ENCODE peak calls at places on chromosome 11, in four cellular contexts. M is IMR-90, F is trophoblast cell, W is heart right ventricle. V is an unnamed sample.

GRCh38 chr11:6209801-6210200 is 4.4 kb downstream of the C11orf42 start:
- DNase-seq in M (no peak), F (no peak), W (no peak), V (no peak)

GRCh38 chr11:17250561-17251350 is 25.8 kb upstream of the NUCB2 start:
- DNase-seq in M (peak; percentile 22), F (no peak), W (no peak), V (no peak)

GRCh38 chr11:13963949-13964770 is 1.6 kb downstream of the SPON1 start:
- DNase-seq in M (no peak), F (no peak), W (peak; percentile 41), V (peak; percentile 79)

GRCh38 chr11:61041755-61042518 is 60.4 kb upstream of the CD5 start:
- DNase-seq in M (no peak), F (no peak), W (peak; percentile 51), V (peak; percentile 78)

GRCh38 chr11:44625759-44626523 is 60.5 kb downstream of the CD82 start:
- DNase-seq in M (no peak), F (no peak), W (no peak), V (peak; percentile 34)

GRCh38 chr11:28400236-28401100 is 292.3 kb downstream of the METTL15 start:
- DNase-seq in M (peak; percentile 87), F (peak; percentile 38), W (no peak), V (no peak)

GRCh38 chr11:110251837-110252236 is 44.6 kb downstream of the RDX start:
- DNase-seq in M (peak; percentile 65), F (no peak), W (no peak), V (no peak)

GRCh38 chr11:44542372-44542771 is 23.1 kb upstream of the CD82 start:
- DNase-seq in M (no peak), F (no peak), W (no peak), V (no peak)

GRCh38 chr11:64077607-64078006 is 41.9 kb downstream of the FLRT1 start:
- DNase-seq in M (no peak), F (no peak), W (no peak), V (peak; percentile 57)

GRCh38 chr11:17257200-17257599 is 19.3 kb upstream of the NUCB2 start:
- DNase-seq in M (peak; percentile 78), F (no peak), W (no peak), V (no peak)

GRCh38 chr11:96282846-96283245 is 60.1 kb downstream of the MAML2 start:
- DNase-seq in M (no peak), F (no peak), W (no peak), V (no peak)
- H3K27me3 ChIP-seq in M (no peaks in the 10 kb centered on the region), F (no peaks in the 10 kb centered on the region), W (no peaks in the 10 kb centered on the region), V (no peaks in the 10 kb centered on the region)

DNA sequence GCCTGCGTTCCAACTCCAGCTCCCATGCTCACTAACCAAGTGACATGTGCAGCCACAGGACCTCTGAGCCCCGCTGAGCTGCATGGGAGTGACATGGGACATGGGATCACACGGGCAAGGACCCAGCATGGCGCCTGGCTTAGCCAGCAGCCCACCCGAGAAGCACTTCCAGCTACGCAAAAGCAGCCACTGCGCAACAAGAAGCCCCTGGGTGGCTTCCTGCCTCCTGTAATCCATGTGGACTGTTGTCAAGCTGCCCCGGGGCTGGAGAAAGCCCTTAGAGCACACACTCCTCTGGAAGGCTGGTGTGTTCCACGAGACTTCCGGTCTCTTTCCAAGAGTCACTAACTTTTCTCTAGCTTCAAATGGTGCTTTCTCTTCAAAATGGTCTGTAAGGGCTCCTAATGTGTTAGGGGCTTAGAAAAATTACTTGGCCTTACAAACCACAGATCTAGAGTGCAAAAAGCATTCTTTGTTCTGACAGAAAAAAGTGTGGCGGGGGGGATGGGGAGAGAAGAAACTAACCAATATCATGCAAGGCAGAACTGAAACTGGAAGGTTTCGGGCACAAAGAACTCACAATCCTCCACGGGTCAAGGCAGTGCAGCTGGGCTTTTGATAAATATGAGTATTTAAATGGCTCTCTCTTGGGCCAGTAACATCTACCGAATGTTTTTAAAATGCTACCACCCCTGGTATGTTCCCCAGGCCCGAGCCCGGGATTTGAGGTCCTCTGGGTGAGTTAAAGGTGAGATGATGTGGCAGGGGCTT is 5.5 kb downstream of the C11orf24 start:
- DNase-seq in M (no peak), F (no peak), W (no peak), V (no peak)
- H3K36me3 ChIP-seq in M (peaks cover 58% of the 10 kb centered on the region), F (peaks cover 47% of the 10 kb centered on the region), W (peaks cover 12% of the 10 kb centered on the region), V (peaks cover 29% of the 10 kb centered on the region)

GRCh38 chr11:8269636-8270035 is 6.0 kb upstream of the LMO1 start:
- DNase-seq in M (no peak), F (no peak), W (no peak), V (no peak)
- H3K27me3 ChIP-seq in M (peaks cover 63% of the 10 kb centered on the region), F (peaks cover 35% of the 10 kb centered on the region), W (peaks cover 54% of the 10 kb centered on the region), V (peaks cover 64% of the 10 kb centered on the region)

GRCh38 chr11:65976216-65977176 is 15.0 kb downstream of the SART1 start:
- DNase-seq in M (no peak), F (no peak), W (no peak), V (peak; percentile 39)

GRCh38 chr11:65975771-65976170 is 14.2 kb downstream of the SART1 start:
- DNase-seq in M (no peak), F (no peak), W (no peak), V (no peak)

GRCh38 chr11:65972116-65972515 is 10.6 kb downstream of the SART1 start:
- DNase-seq in M (no peak), F (no peak), W (no peak), V (no peak)

GRCh38 chr11:65977621-65978390 is 16.3 kb downstream of the SART1 start:
- DNase-seq in M (no peak), F (no peak), W (no peak), V (peak; percentile 34)

DNA sequence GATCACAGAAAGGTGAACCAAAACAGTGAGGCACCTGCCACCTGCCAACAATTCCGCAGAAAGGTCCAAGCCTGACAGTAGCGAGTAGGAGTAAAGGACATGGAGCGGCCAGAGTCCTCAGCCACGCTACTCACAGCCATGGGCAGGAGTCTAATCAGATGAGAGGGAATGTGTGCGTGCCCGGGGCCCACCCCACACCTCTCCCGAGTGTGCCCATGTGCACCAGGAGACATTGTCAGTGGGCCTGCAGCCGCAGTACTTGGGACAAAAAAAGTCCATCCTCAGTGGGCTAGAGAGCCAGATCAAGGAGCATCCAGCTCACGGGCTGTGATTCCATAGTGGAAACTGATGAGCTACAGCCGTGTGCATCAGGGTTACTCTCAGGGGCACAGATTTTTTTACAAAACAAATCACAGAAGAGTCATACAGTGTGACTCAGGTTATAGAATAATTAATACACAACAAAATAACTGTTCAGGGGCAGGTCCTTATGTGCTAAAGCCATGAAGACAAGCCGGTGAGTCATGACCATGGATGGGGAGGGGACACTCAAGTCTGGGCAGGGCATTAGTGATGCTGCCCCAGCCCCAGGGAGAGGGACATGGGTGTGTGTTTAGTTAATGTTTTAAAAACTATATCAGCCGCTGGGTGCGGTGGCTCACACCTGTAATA is 12.0 kb downstream of the SART1 start:
- DNase-seq in M (peak; percentile 76), F (no peak), W (no peak), V (no peak)
- H3K36me3 ChIP-seq in M (peaks cover 43% of the 10 kb centered on the region), F (peaks cover 54% of the 10 kb centered on the region), W (peaks cover 4% of the 10 kb centered on the region), V (peaks cover 8% of the 10 kb centered on the region)

GRCh38 chr11:131463609-131464008 is 93.2 kb downstream of the NTM start:
- DNase-seq in M (no peak), F (no peak), W (no peak), V (no peak)

GRCh38 chr11:131465056-131465455 is 94.6 kb downstream of the NTM start:
- DNase-seq in M (no peak), F (peak; percentile 93), W (no peak), V (no peak)

GRCh38 chr11:131463162-131463561 is 92.7 kb downstream of the NTM start:
- DNase-seq in M (no peak), F (no peak), W (no peak), V (no peak)

GRCh38 chr11:131464481-131464880 is 94.1 kb downstream of the NTM start:
- DNase-seq in M (no peak), F (peak; percentile 92), W (no peak), V (no peak)

GRCh38 chr11:131464024-131464423 is 93.6 kb downstream of the NTM start:
- DNase-seq in M (no peak), F (peak; percentile 18), W (no peak), V (no peak)
- H3K27me3 ChIP-seq in M (peaks cover 3% of the 10 kb centered on the region), F (no peaks in the 10 kb centered on the region), W (peaks cover 55% of the 10 kb centered on the region), V (no peaks in the 10 kb centered on the region)

GRCh38 chr11:35185696-35186095 is 46.7 kb downstream of the CD44 start:
- DNase-seq in M (peak; percentile 63), F (no peak), W (no peak), V (no peak)
- H3K36me3 ChIP-seq in M (peaks cover 54% of the 10 kb centered on the region), F (no peaks in the 10 kb centered on the region), W (no peaks in the 10 kb centered on the region), V (no peaks in the 10 kb centered on the region)

GRCh38 chr11:107931206-107931605 is 3.0 kb downstream of the RAB39A start:
- DNase-seq in M (no peak), F (no peak), W (no peak), V (no peak)
- H3K27me3 ChIP-seq in M (peaks cover 6% of the 10 kb centered on the region), F (no peaks in the 10 kb centered on the region), W (peaks cover 50% of the 10 kb centered on the region), V (no peaks in the 10 kb centered on the region)

GRCh38 chr11:7642747-7643146 is 30.6 kb downstream of the CYB5R2 start:
- DNase-seq in M (no peak), F (no peak), W (no peak), V (no peak)
- H3K36me3 ChIP-seq in M (no peaks in the 10 kb centered on the region), F (peaks cover 11% of the 10 kb centered on the region), W (no peaks in the 10 kb centered on the region), V (no peaks in the 10 kb centered on the region)

GRCh38 chr11:71064183-71064582 is 188.2 kb downstream of the SHANK2 start:
- DNase-seq in M (no peak), F (no peak), W (no peak), V (peak; percentile 47)
- H3K27me3 ChIP-seq in M (no peaks in the 10 kb centered on the region), F (no peaks in the 10 kb centered on the region), W (peaks cover 55% of the 10 kb centered on the region), V (no peaks in the 10 kb centered on the region)

V was measured in H7.